ENCODE peak calls at places on chromosomes 16 and 17, in ten cellular contexts. J is activated CD4-positive, alpha-beta T cell treated with anti-CD3 and anti-CD28 coated beads for 36 hours; Q is effector memory CD8-positive, alpha-beta T cell; L is neural crest cell; R is effector CD4-positive, alpha-beta T cell; U is thoracic aorta; Z is bronchial epithelial cell; T is amygdala; S is HuH-7.5; B is T-helper 2 cell. A is an unnamed sample.

GRCh38 chr17:62626719-62627218 is 701 bp upstream of the MRC2 start:
- DNase-seq in Z (peak; percentile 55), S (peak; percentile 67), J (peak; percentile 42), Q (no peak), B (no peak), T (no peak), L (peak; percentile 64), U (no peak), R (no peak), A (no peak)

GRCh38 chr16:66740533-66740932 is 10.9 kb downstream of the DYNC1LI2 start:
- DNase-seq in S (no peak), Q (no peak), J (no peak), Z (peak; percentile 57), B (no peak), R (no peak), L (no peak), T (no peak), U (no peak), A (no peak)

GRCh38 chr16:84786605-84787302 is 33.0 kb upstream of the CRISPLD2 start:
- DNase-seq in J (no peak), U (no peak), S (no peak), Z (no peak), R (no peak), L (no peak), T (no peak), B (no peak), Q (no peak), A (no peak)

GRCh38 chr17:32161029-32161428 is 18.7 kb downstream of the RHOT1 start:
- DNase-seq in U (no peak), B (no peak), L (no peak), J (no peak), Z (no peak), Q (no peak), R (no peak), S (no peak), T (no peak), A (no peak)

GRCh38 chr16:3112058-3112880 is at the start of gene ZNF205:
- DNase-seq in U (no peak), B (no peak), Q (no peak), S (peak; percentile 92), R (no peak), T (peak; percentile 26), L (peak; percentile 72), Z (peak; percentile 59), J (no peak), A (no peak)

GRCh38 chr17:71855000-71855399 is 265.8 kb upstream of the SOX9 start:
- DNase-seq in T (no peak), S (no peak), B (no peak), L (no peak), Z (no peak), R (no peak), Q (no peak), U (no peak), J (no peak), A (no peak)

GRCh38 chr16:2149630-2150417 is 1.4 kb downstream of the RAB26 start:
- DNase-seq in Q (no peak), S (no peak), U (no peak), R (no peak), B (no peak), T (no peak), Z (peak; percentile 7), L (no peak), J (peak; percentile 23), A (no peak)

GRCh38 chr17:38511126-38512108 is 83.2 kb downstream of the ARHGAP23 start:
- DNase-seq in J (no peak), L (no peak), Q (no peak), Z (peak; percentile 29), R (no peak), S (no peak), T (no peak), U (no peak), B (no peak), A (no peak)

GRCh38 chr16:76976101-76976500 is 214.9 kb upstream of the MON1B start:
- DNase-seq in Z (no peak), J (no peak), R (no peak), T (no peak), L (no peak), U (no peak), Q (no peak), B (no peak), S (no peak), A (no peak)

GRCh38 chr16:2825049-2825742 is 4.9 kb upstream of the ZG16B start:
- DNase-seq in B (no peak), L (no peak), U (no peak), J (no peak), T (no peak), S (no peak), Z (no peak), R (no peak), Q (no peak), A (no peak)

GRCh38 chr17:39487946-39488345 is 26.7 kb downstream of the CDK12 start:
- DNase-seq in S (no peak), T (no peak), B (no peak), J (no peak), U (no peak), L (no peak), Q (no peak), Z (peak; percentile 30), R (no peak), A (no peak)

GRCh38 chr17:4710693-4711634 is 532 bp downstream of the ARRB2 start:
- DNase-seq in Z (no peak), T (no peak), U (no peak), R (peak; percentile 32), B (no peak), L (no peak), Q (peak; percentile 27), S (no peak), J (peak; percentile 71), A (peak; percentile 40)

GRCh38 chr16:22300427-22301071 is 3.3 kb downstream of the POLR3E start:
- DNase-seq in S (peak; percentile 65), B (no peak), L (peak; percentile 40), U (no peak), T (peak; percentile 7), R (no peak), J (peak; percentile 73), Q (peak; percentile 33), Z (peak; percentile 44), A (no peak)

GRCh38 chr16:50298591-50299507 is 32.5 kb downstream of the ADCY7 start:
- DNase-seq in S (no peak), U (no peak), L (no peak), J (no peak), T (no peak), Z (no peak), B (no peak), Q (no peak), R (no peak), A (no peak)

GRCh38 chr17:74466111-74466784 is at the start of gene CD300A:
- DNase-seq in J (peak; percentile 41), U (no peak), Q (no peak), B (no peak), L (no peak), T (no peak), S (no peak), Z (no peak), R (no peak), A (no peak)

GRCh38 chr17:348692-349425 is 3.7 kb downstream of the RPH3AL start:
- DNase-seq in S (peak; percentile 51), B (no peak), T (no peak), Z (peak; percentile 74), U (no peak), Q (no peak), R (no peak), L (no peak), J (no peak), A (no peak)

GRCh38 chr17:64499805-64500486 is 3.1 kb upstream of the POLG2 start:
- DNase-seq in Z (peak; percentile 49), T (no peak), L (no peak), Q (no peak), U (no peak), R (no peak), J (no peak), S (no peak), B (no peak), A (no peak)

GRCh38 chr17:77394540-77395295 is 253.9 kb downstream of the SEC14L1 start:
- DNase-seq in B (no peak), L (peak; percentile 34), S (peak; percentile 42), U (no peak), Q (no peak), Z (no peak), T (no peak), J (no peak), R (no peak), A (no peak)

GRCh38 chr17:41777579-41778188 is 8.8 kb downstream of the JUP start:
- DNase-seq in U (no peak), T (no peak), L (no peak), Q (no peak), Z (peak; percentile 56), J (no peak), B (no peak), S (peak; percentile 72), R (no peak), A (no peak)

GRCh38 chr17:79919164-79919585 is 79.9 kb upstream of the CBX4 start:
- DNase-seq in L (no peak), R (no peak), Q (no peak), J (no peak), S (no peak), T (peak; percentile 72), Z (peak; percentile 26), B (no peak), U (peak; percentile 57), A (no peak)

GRCh38 chr17:7356072-7356549 is 1.2 kb downstream of the TMEM95 start:
- DNase-seq in B (peak; percentile 61), T (no peak), J (peak; percentile 93), S (peak; percentile 84), R (peak; percentile 80), Z (peak; percentile 82), Q (peak; percentile 82), L (peak; percentile 75), U (no peak), A (peak; percentile 62)

GRCh38 chr17:49217651-49218413 is 7.3 kb downstream of the ABI3 start:
- DNase-seq in Z (no peak), J (peak; percentile 66), L (no peak), Q (peak; percentile 79), R (peak; percentile 57), S (no peak), B (no peak), T (no peak), U (no peak), A (peak; percentile 56)

GRCh38 chr17:44001461-44001920 is 2.9 kb upstream of the NAGS start:
- DNase-seq in S (peak; percentile 59), J (no peak), T (no peak), Q (no peak), R (no peak), U (no peak), Z (no peak), L (no peak), B (no peak), A (no peak)

GRCh38 chr17:38426441-38426840 is 1.8 kb upstream of the ARHGAP23 start:
- DNase-seq in R (no peak), Z (no peak), J (no peak), S (no peak), Q (no peak), U (no peak), B (no peak), L (no peak), T (no peak), A (no peak)

GRCh38 chr17:22138861-22139469 is 446.6 kb downstream of the KCNJ18 start:
- DNase-seq in R (no peak), Z (no peak), L (no peak), T (no peak), J (no peak), U (no peak), Q (no peak), B (no peak), S (no peak), A (no peak)

GRCh38 chr16:79089735-79090284 is 510.7 kb downstream of the MAF start:
- DNase-seq in R (no peak), Z (no peak), Q (peak; percentile 29), J (peak; percentile 82), L (no peak), B (no peak), T (no peak), S (no peak), U (no peak), A (peak; percentile 2)

GRCh38 chr17:82118178-82118814 is 20.3 kb upstream of the FASN start:
- DNase-seq in U (no peak), J (no peak), B (no peak), Q (no peak), R (no peak), S (no peak), Z (no peak), T (no peak), L (no peak), A (no peak)

GRCh38 chr16:23334421-23334853 is 32.3 kb downstream of the SCNN1B start:
- DNase-seq in S (no peak), R (no peak), L (no peak), J (no peak), Z (peak; percentile 12), Q (no peak), U (no peak), B (no peak), T (no peak), A (no peak)